ENCODE peak calls at places on chromosomes 1 and 21, in ten cellular contexts. N, S, L, J, W, U, T, E, C and H are unnamed samples.
A peak's percentile ranks its signal among the peaks of the same experiment; 100 is the strongest.

GRCh38 chr1:203408485-203409229 is 57.7 kb upstream of the FMOD start:
- DNase-seq in J (peak; percentile 85), W (no peak), C (no peak), T (peak; percentile 82), N (peak; percentile 85), L (peak; percentile 88), E (no peak), U (peak; percentile 30), S (peak; percentile 60), H (no peak)

GRCh38 chr1:86507935-86508582 is 38.8 kb upstream of the CLCA4 start:
- DNase-seq in L (no peak), E (no peak), J (no peak), W (no peak), T (peak; percentile 38), S (no peak), C (peak; percentile 54), U (no peak), N (no peak), H (no peak)

GRCh38 chr1:77534456-77534855 is 148.0 kb downstream of the ZZZ3 start:
- DNase-seq in L (no peak), T (no peak), J (no peak), C (no peak), U (no peak), E (no peak), N (no peak), W (no peak), S (no peak), H (no peak)

GRCh38 chr1:41313661-41314131 is 47.5 kb upstream of the FOXO6 start:
- DNase-seq in S (no peak), W (no peak), U (no peak), E (no peak), L (no peak), N (no peak), C (peak; percentile 59), J (no peak), T (no peak), H (no peak)

GRCh38 chr1:236083650-236084385 is 18.9 kb upstream of the NID1 start:
- DNase-seq in C (no peak), T (peak; percentile 53), U (no peak), N (no peak), L (no peak), S (no peak), W (no peak), E (no peak), J (no peak), H (no peak)

GRCh38 chr1:244968431-244968830 is 104.1 kb upstream of the HNRNPU start:
- DNase-seq in E (peak; percentile 80), J (no peak), W (no peak), T (no peak), C (peak; percentile 28), S (no peak), N (peak; percentile 28), U (no peak), L (no peak), H (no peak)

GRCh38 chr21:43973634-43973955 is 38.5 kb upstream of the TRAPPC10 start:
- DNase-seq in U (no peak), S (no peak), J (no peak), W (no peak), N (no peak), E (no peak), T (no peak), L (no peak), C (no peak), H (no peak)

GRCh38 chr1:41618871-41619270 is 134.4 kb upstream of the EDN2 start:
- DNase-seq in L (no peak), U (no peak), C (no peak), E (no peak), S (no peak), W (no peak), T (no peak), J (no peak), N (no peak), H (no peak)

GRCh38 chr1:229556551-229556950 is 2.0 kb downstream of the ABCB10 start:
- DNase-seq in S (no peak), W (no peak), C (no peak), N (no peak), J (no peak), L (no peak), U (no peak), T (no peak), E (no peak), H (no peak)

GRCh38 chr1:6378096-6378746 is 15.3 kb downstream of the ACOT7 start:
- DNase-seq in E (no peak), S (no peak), T (no peak), W (no peak), J (peak; percentile 30), C (peak; percentile 43), N (no peak), L (no peak), U (no peak), H (no peak)

GRCh38 chr1:241857131-241857530 is 9.1 kb downstream of the EXO1 start:
- DNase-seq in W (no peak), C (no peak), L (no peak), U (no peak), N (no peak), E (no peak), J (no peak), S (no peak), T (no peak), H (no peak)

GRCh38 chr1:119784127-119784781 is 15.5 kb upstream of the HMGCS2 start:
- DNase-seq in C (no peak), E (no peak), S (peak; percentile 69), J (peak; percentile 67), N (peak; percentile 29), T (no peak), W (no peak), U (no peak), L (peak; percentile 62), H (peak; percentile 90)

DNA sequence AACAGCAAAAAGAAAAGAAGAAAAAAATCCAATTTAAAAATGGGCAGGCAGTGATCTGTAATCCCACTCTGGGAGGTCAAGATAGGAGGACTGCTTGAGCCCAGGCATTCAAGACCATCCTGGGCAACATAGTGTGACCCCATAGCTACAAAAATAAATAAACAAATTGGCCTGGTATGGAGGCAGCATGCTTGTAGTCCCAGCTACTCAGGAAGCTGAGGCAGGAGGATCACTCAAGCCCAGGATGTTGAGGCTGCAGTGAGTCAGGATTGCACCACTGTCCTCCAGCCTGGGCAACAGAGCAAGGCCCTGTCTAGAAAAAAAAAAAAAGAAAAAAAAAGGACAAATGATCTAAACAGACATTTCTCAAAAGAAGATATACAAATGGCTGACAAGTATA is 99.6 kb downstream of the EIF4G3 start:
- DNase-seq in J (no peak), C (no peak), S (no peak), N (no peak), W (no peak), L (no peak), U (no peak), E (no peak), T (peak; percentile 55), H (no peak)
- H3K4me1 ChIP-seq in J (no peaks in the 10 kb centered on the region), C (no peaks in the 10 kb centered on the region), S (peaks cover 14% of the 10 kb centered on the region), N (no peaks in the 10 kb centered on the region), W (no peaks in the 10 kb centered on the region), L (no peaks in the 10 kb centered on the region), U (no peaks in the 10 kb centered on the region), E (peaks cover 46% of the 10 kb centered on the region), T (peaks cover 2% of the 10 kb centered on the region), H (peaks cover 7% of the 10 kb centered on the region)

GRCh38 chr1:212555426-212555825 is 53.1 kb upstream of the ATF3 start:
- DNase-seq in E (no peak), T (no peak), S (no peak), N (no peak), U (no peak), L (no peak), W (no peak), C (no peak), J (no peak), H (no peak)

GRCh38 chr1:212554401-212554800 is 54.2 kb upstream of the ATF3 start:
- DNase-seq in J (no peak), W (no peak), L (no peak), C (no peak), T (peak; percentile 54), E (no peak), S (no peak), N (no peak), U (no peak), H (no peak)

GRCh38 chr1:212545941-212546638 is 62.5 kb upstream of the ATF3 start:
- DNase-seq in U (no peak), E (no peak), W (no peak), T (peak; percentile 61), S (no peak), L (peak; percentile 79), C (no peak), J (no peak), N (no peak), H (no peak)

GRCh38 chr1:212551929-212552328 is 56.6 kb upstream of the ATF3 start:
- DNase-seq in E (no peak), L (no peak), U (no peak), J (no peak), C (no peak), W (no peak), N (no peak), T (no peak), S (no peak), H (no peak)

GRCh38 chr1:212549503-212550017 is 59.0 kb upstream of the ATF3 start:
- DNase-seq in L (no peak), T (no peak), S (no peak), U (no peak), E (no peak), J (no peak), C (no peak), N (no peak), W (no peak), H (no peak)
- TF ChIP-seq CTCF in L (no peak), T (no peak), S (no peak), U (no peak), E (no peak), J (no peak), C (no peak), N (no peak), W (no peak), H (no peak)

DNA sequence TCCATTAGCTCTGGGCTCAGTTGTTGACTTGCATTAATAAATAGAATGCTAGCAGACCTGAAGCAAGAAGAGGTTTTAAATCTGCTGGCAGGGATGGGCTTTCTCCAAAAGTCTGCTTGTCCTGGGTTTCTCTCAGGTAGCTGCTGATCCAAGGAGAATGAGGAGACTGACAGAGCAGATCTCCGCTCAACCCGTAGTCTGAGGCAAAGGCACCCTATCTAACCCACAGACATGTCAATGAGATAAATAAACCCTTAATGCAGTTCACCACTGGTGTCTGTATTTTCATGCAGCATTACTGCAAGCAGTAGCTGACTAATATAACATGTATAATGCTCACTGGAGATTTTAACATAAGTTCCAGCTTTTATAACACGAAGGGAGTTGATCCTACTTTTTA is 44.1 kb upstream of the RGS21 start:
- DNase-seq in J (no peak), S (no peak), C (no peak), W (no peak), U (no peak), N (no peak), L (no peak), E (no peak), T (no peak), H (no peak)
- H3K4me1 ChIP-seq in J (no peaks in the 10 kb centered on the region), S (no peaks in the 10 kb centered on the region), C (no peaks in the 10 kb centered on the region), W (no peaks in the 10 kb centered on the region), U (no peaks in the 10 kb centered on the region), N (no peaks in the 10 kb centered on the region), L (no peaks in the 10 kb centered on the region), E (no peaks in the 10 kb centered on the region), T (no peaks in the 10 kb centered on the region), H (no peaks in the 10 kb centered on the region)

DNA sequence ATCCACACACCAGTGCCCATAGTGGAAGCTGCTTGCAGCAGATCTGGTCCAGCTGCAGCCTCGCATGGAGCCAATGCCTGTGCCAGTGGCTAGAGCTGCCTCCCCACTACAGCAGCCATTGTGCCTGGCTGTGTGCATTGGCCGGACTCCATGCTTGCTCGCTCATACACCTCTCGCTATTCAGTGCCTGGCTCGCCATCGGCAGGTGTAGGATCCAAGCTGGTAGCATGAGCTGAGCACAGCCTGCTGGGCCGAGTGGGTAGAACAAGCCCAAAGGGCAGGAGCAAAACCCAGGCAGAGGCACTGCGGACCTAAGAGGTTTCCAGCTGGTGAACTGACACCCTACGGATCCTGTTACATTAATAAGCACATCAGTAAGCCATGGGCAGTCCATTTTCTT is 1184.1 kb downstream of the AMY1C start:
- DNase-seq in E (peak; percentile 74), N (no peak), T (no peak), W (no peak), U (no peak), L (no peak), J (no peak), S (no peak), C (no peak), H (no peak)
- TF ChIP-seq CTCF in E (no peak), N (no peak), T (no peak), W (no peak), U (no peak), L (no peak), J (no peak), S (no peak), C (no peak), H (no peak)